ENCODE peak calls at places on chromosomes 3 and 15, in nine cellular contexts. V is neural crest cell, L is foreskin fibroblast, W is upper lobe of right lung, I is A549, Y is lung, C is Panc1, G is lower leg skin, Z is thyroid gland. B is an unnamed sample.

GRCh38 chr15:83396071-83396470 is 51.1 kb upstream of the SH3GL3 start:
- DNase-seq in L (peak), W (no peak), Y (no peak), G (no peak), C (no peak), Z (no peak), I (no peak), V (no peak), B (no peak)

GRCh38 chr3:55416381-55416821 is 70.7 kb downstream of the WNT5A start:
- DNase-seq in V (no peak), G (no peak), C (no peak), Z (no peak), I (no peak), W (no peak), Y (no peak), L (peak), B (no peak)

GRCh38 chr3:169634618-169635236 is 28.8 kb downstream of the MECOM start:
- DNase-seq in V (no peak), W (peak), C (no peak), G (no peak), Z (peak), I (no peak), L (no peak), Y (peak), B (no peak)

GRCh38 chr3:177835917-177836316 is 638.6 kb upstream of the TBL1XR1 start:
- DNase-seq in C (no peak), W (no peak), V (no peak), I (no peak), L (peak), Z (no peak), Y (no peak), G (peak), B (no peak)

GRCh38 chr15:71002321-71002720 is 109.7 kb downstream of the LRRC49 start:
- DNase-seq in L (peak), V (no peak), W (no peak), G (no peak), C (no peak), Z (no peak), Y (no peak), I (no peak), B (no peak)

GRCh38 chr3:130395331-130395730 is 49.9 kb downstream of the COL6A5 start:
- DNase-seq in V (no peak), Y (no peak), I (no peak), W (no peak), L (no peak), C (no peak), G (no peak), Z (no peak), B (no peak)

GRCh38 chr3:26307805-26308204 is 314.8 kb upstream of the LRRC3B start:
- DNase-seq in Z (no peak), L (no peak), Y (no peak), W (no peak), I (no peak), G (no peak), C (no peak), V (no peak), B (no peak)

GRCh38 chr3:126500016-126500415 is 17.6 kb downstream of the UROC1 start:
- DNase-seq in C (no peak), I (no peak), L (no peak), G (no peak), V (no peak), W (no peak), Z (no peak), Y (no peak), B (no peak)

GRCh38 chr3:190320594-190321362 is 1.5 kb downstream of the CLDN1 start:
- DNase-seq in C (no peak), G (no peak), W (no peak), Y (no peak), V (no peak), Z (no peak), L (no peak), I (no peak), B (no peak)

GRCh38 chr3:157913751-157914150 is 192.5 kb downstream of the SHOX2 start:
- DNase-seq in C (no peak), G (no peak), Z (no peak), W (no peak), Y (no peak), L (peak), I (no peak), V (no peak), B (no peak)

GRCh38 chr3:30751610-30752299 is 142.7 kb downstream of the GADL1 start:
- DNase-seq in C (no peak), V (peak), Y (no peak), I (no peak), Z (peak), L (peak), G (no peak), W (no peak), B (no peak)

GRCh38 chr3:149507491-149508324 is 33.2 kb downstream of the TM4SF4 start:
- DNase-seq in L (peak), Y (peak), W (no peak), C (no peak), I (no peak), Z (peak), G (no peak), V (no peak), B (no peak)

GRCh38 chr3:176286456-176287115 is 910.7 kb downstream of the TBL1XR1 start:
- DNase-seq in C (no peak), W (no peak), Y (no peak), G (no peak), V (no peak), L (peak), Z (no peak), I (no peak), B (no peak)

GRCh38 chr15:57048930-57049550 is 130.6 kb downstream of the TCF12 start:
- DNase-seq in L (no peak), G (no peak), V (no peak), I (no peak), W (no peak), Z (no peak), Y (no peak), C (no peak), B (no peak)

GRCh38 chr3:127651516-127652172 is 21.1 kb upstream of the ABTB1 start:
- DNase-seq in C (no peak), Y (no peak), W (no peak), I (no peak), G (no peak), V (no peak), Z (no peak), L (no peak), B (no peak)

GRCh38 chr3:173893066-173893465 is 495.5 kb downstream of the NLGN1 start:
- DNase-seq in I (no peak), G (no peak), W (no peak), L (peak), C (no peak), Z (no peak), Y (no peak), V (no peak), B (no peak)

GRCh38 chr3:4042869-4043268 is 243.6 kb downstream of the LRRN1 start:
- DNase-seq in V (no peak), Z (no peak), Y (no peak), W (no peak), G (no peak), I (no peak), L (no peak), C (no peak), B (no peak)

GRCh38 chr3:60055765-60056164 is 1005.9 kb upstream of the CFAP20DC start:
- DNase-seq in L (no peak), W (no peak), I (no peak), Y (no peak), Z (no peak), G (no peak), V (no peak), C (no peak), B (no peak)

GRCh38 chr3:160141485-160142185 is 83.6 kb upstream of the C3orf80 start:
- DNase-seq in I (no peak), Z (no peak), L (peak), G (no peak), V (no peak), W (no peak), Y (no peak), C (no peak), B (no peak)

DNA sequence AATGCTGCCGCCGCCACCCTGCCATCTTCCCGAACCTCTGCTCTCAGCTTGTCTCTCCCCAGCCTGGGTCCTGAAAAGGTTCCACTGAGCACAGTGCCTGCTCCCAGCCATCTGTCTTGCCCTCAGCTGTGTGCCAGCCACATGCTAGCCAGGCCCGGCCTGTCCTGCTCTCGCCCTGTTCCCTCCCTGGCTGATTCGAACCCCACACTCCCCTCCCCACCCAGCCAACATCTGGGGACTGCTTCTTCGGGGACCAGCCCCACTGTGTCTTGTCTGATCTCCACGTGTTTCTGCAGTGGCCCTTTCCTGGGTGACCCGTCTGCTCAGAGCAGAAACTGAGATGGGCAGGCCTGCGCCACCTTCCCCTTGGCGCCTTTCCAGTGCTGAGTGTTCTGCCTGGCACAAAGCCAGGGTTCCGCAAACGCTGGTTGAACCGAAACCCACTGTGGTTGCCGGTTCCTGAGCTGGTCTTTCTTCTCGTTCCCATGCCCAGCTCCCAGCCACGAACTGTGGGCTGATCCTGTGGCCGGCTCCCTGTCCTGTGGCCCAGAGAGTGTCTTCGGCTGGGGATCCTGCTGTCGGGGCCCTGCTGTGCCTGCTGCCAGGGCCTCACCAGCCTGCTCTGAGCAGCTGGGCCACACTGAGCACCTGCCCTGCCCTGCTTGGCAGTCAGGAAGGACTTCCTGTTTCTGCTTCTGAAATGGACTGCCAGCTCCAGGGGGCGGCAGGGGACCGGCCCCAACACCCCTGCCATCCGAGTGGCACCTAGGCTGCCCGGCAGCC is 62.7 kb upstream of the KLF13 start:
- DNase-seq in Z (peak), C (no peak), V (no peak), Y (peak), G (peak), I (no peak), W (peak), L (no peak), B (peak)
- TF ChIP-seq CTCF in Z (no peak), C (no peak), V (no peak), Y (no peak), G (no peak), I (no peak), W (no peak), L (no peak), B (no peak)

GRCh38 chr15:39581501-39582285 is 814 bp downstream of the THBS1 start:
- DNase-seq in C (no peak), G (peak), V (peak), Z (peak), I (peak), Y (peak), W (peak), L (peak), B (no peak)
- TF ChIP-seq CTCF in C (peak), G (no peak), V (peak), Z (peak), I (peak), Y (no peak), W (peak), L (peak), B (peak)

DNA sequence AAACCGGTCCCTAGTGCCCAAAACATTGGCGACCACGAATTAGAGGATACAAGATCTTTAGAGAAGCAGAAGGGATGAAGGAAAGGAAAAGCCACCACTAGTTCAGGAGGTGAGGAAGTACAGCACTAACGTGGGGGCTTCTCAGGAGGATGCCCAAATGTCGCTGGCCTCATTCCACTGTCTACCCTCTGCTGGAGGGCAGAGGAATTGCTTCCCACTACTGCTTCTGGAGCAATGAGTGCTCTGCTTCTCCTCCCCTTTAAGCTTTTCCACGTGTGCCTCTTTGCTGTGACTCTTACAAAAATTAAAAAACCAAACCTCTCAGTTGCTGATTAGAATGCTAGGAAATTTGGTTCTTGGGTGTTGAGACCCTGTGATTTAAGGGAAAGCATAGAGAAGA is 281.3 kb downstream of the CLSTN2 start:
- DNase-seq in W (no peak), C (peak), G (no peak), Z (no peak), Y (no peak), L (no peak), I (peak), V (no peak), B (no peak)
- TF ChIP-seq CTCF in W (peak), C (peak), G (no peak), Z (peak), Y (no peak), L (peak), I (no peak), V (peak), B (peak)

DNA sequence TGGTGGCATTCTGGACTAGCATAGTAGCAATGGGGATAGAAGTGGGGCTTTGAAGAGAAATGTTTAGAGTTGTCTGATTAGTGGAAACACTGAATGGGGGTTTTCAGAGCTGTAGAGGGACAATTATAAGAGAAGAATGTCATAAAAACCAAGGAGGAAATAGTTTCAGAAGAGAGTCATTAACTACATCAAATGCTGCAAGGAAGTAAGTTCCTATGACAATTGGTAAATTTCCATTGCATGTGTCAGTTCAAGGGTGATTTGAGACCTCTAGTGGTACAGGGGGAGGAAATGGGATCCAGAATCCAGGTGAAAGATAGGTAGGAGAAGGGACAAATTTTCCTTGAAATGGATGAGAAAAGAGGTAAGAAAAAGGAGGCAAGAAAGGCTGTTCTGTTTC is 68.3 kb upstream of the TBC1D5 start:
- DNase-seq in Z (no peak), W (no peak), V (no peak), C (no peak), G (no peak), Y (no peak), L (peak), I (no peak), B (no peak)
- TF ChIP-seq CTCF in Z (peak), W (peak), V (no peak), C (no peak), G (no peak), Y (no peak), L (peak), I (peak), B (no peak)

GRCh38 chr15:74787251-74788041 is 5.6 kb downstream of the CSK start:
- DNase-seq in W (peak), Z (peak), G (peak), C (peak), L (peak), I (peak), Y (peak), V (peak), B (no peak)
- TF ChIP-seq CTCF in W (peak), Z (peak), G (no peak), C (peak), L (peak), I (peak), Y (peak), V (peak), B (peak)

GRCh38 chr3:113783980-113784379 is 37.1 kb downstream of the ATP6V1A start:
- DNase-seq in Z (no peak), I (no peak), C (no peak), V (no peak), W (no peak), G (no peak), Y (no peak), L (no peak), B (no peak)
- TF ChIP-seq CTCF in Z (no peak), I (no peak), C (no peak), V (no peak), W (no peak), G (no peak), Y (no peak), L (no peak), B (no peak)

GRCh38 chr3:113912551-113913246 is 35.1 kb upstream of the ZDHHC23 start:
- DNase-seq in V (no peak), I (peak), C (peak), L (peak), G (peak), Z (peak), W (no peak), Y (no peak), B (no peak)
- TF ChIP-seq CTCF in V (peak), I (peak), C (peak), L (peak), G (no peak), Z (peak), W (peak), Y (peak), B (peak)

DNA sequence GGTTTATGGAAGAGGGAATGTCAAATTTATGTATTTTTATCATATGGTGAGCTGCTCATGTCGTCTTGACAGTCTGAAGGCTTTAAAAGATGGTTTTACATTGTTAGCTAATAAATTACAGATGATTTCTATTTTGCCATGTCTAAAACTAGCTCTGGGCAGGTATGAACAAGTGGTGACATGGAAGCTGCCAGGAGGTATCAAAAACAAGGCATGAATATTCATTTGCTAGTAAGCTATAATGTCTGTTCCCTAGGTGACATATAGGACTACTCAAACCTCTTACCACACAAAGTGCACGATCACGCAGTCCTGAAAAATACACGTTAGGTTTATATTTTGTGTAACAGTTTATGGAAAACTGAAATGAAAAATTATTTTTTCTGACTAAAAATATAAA is 34.8 kb downstream of the ST3GAL6 start:
- DNase-seq in I (no peak), L (no peak), Z (no peak), C (no peak), G (no peak), V (no peak), Y (no peak), W (no peak), B (no peak)
- TF ChIP-seq CTCF in I (no peak), L (no peak), Z (no peak), C (no peak), G (no peak), V (no peak), Y (no peak), W (no peak), B (no peak)